ENCODE peak calls at places on chromosomes 6 and 20, in five cellular contexts. One of them, this sample, is unnamed.

GRCh38 chr20:35274172-35275092 is 3.5 kb downstream of the MMP24OS start:
- DNase-seq in stomach: no peak
- DNase-seq in testis: no peak
- DNase-seq in heart left ventricle: no peak
- DNase-seq in body of pancreas: no peak
- DNase-seq in this sample: no peak

GRCh38 chr20:36454664-36455427 is 86.5 kb upstream of the MYL9 start:
- DNase-seq in testis: peak
- DNase-seq in body of pancreas: peak
- DNase-seq in heart left ventricle: peak
- DNase-seq in stomach: peak
- DNase-seq in this sample: no peak

GRCh38 chr6:26332843-26333242 is 32.2 kb upstream of the BTN3A2 start:
- DNase-seq in heart left ventricle: no peak
- DNase-seq in stomach: no peak
- DNase-seq in testis: no peak
- DNase-seq in body of pancreas: no peak
- DNase-seq in this sample: no peak

GRCh38 chr6:163237110-163237509 is 177.4 kb upstream of the QKI start:
- DNase-seq in testis: no peak
- DNase-seq in stomach: no peak
- DNase-seq in heart left ventricle: no peak
- DNase-seq in body of pancreas: no peak
- DNase-seq in this sample: no peak

GRCh38 chr6:6131492-6132109 is 124.9 kb upstream of the NRN1 start:
- DNase-seq in stomach: no peak
- DNase-seq in heart left ventricle: no peak
- DNase-seq in body of pancreas: peak
- DNase-seq in testis: peak
- DNase-seq in this sample: peak

GRCh38 chr6:43090557-43090952 is 14.4 kb downstream of the PTK7 start:
- DNase-seq in testis: no peak
- DNase-seq in heart left ventricle: no peak
- DNase-seq in stomach: no peak
- DNase-seq in body of pancreas: no peak
- DNase-seq in this sample: no peak

GRCh38 chr6:72974276-72974675 is 251.0 kb downstream of the KHDC1L start:
- DNase-seq in heart left ventricle: no peak
- DNase-seq in stomach: no peak
- DNase-seq in body of pancreas: no peak
- DNase-seq in testis: no peak
- DNase-seq in this sample: no peak

GRCh38 chr6:69868961-69869360 is 2.6 kb downstream of the COL19A1 start:
- DNase-seq in heart left ventricle: no peak
- DNase-seq in stomach: no peak
- DNase-seq in testis: no peak
- DNase-seq in body of pancreas: no peak
- DNase-seq in this sample: no peak

GRCh38 chr6:157116420-157116819 is 206.9 kb downstream of the TMEM242 start:
- DNase-seq in heart left ventricle: no peak
- DNase-seq in testis: no peak
- DNase-seq in body of pancreas: no peak
- DNase-seq in stomach: no peak
- DNase-seq in this sample: no peak

GRCh38 chr20:5448449-5449118 is 131.8 kb upstream of the PROKR2 start:
- DNase-seq in stomach: peak
- DNase-seq in testis: peak
- DNase-seq in body of pancreas: peak
- DNase-seq in heart left ventricle: no peak
- DNase-seq in this sample: peak

GRCh38 chr6:88538130-88538706 is 372.1 kb upstream of the CNR1 start:
- DNase-seq in testis: peak
- DNase-seq in stomach: no peak
- DNase-seq in body of pancreas: no peak
- DNase-seq in heart left ventricle: no peak
- DNase-seq in this sample: peak

GRCh38 chr6:144413418-144413817 is 128.3 kb downstream of the UTRN start:
- DNase-seq in testis: no peak
- DNase-seq in body of pancreas: no peak
- DNase-seq in stomach: peak
- DNase-seq in heart left ventricle: no peak
- DNase-seq in this sample: no peak

GRCh38 chr6:160395187-160395586 is 47.0 kb downstream of the SLC22A3 start:
- DNase-seq in testis: no peak
- DNase-seq in heart left ventricle: no peak
- DNase-seq in stomach: no peak
- DNase-seq in body of pancreas: no peak
- DNase-seq in this sample: no peak

GRCh38 chr6:5996701-5997419 is 9.9 kb downstream of the NRN1 start:
- DNase-seq in stomach: no peak
- DNase-seq in body of pancreas: no peak
- DNase-seq in testis: no peak
- DNase-seq in heart left ventricle: peak
- DNase-seq in this sample: no peak

GRCh38 chr20:3084986-3085360 is 449 bp upstream of the AVP start:
- DNase-seq in body of pancreas: no peak
- DNase-seq in testis: no peak
- DNase-seq in heart left ventricle: no peak
- DNase-seq in stomach: no peak
- DNase-seq in this sample: no peak

GRCh38 chr6:142946924-142947701 is 2.1 kb upstream of the HIVEP2 start:
- DNase-seq in heart left ventricle: peak
- DNase-seq in body of pancreas: peak
- DNase-seq in testis: peak
- DNase-seq in stomach: peak
- DNase-seq in this sample: peak
- TF ChIP-seq POLR2A in heart left ventricle: peak
- TF ChIP-seq POLR2A in body of pancreas: peak
- TF ChIP-seq POLR2A in testis: no peak
- TF ChIP-seq POLR2A in stomach: no peak
- TF ChIP-seq POLR2A in this sample: peak

GRCh38 chr6:51648236-51648635 is 439.2 kb downstream of the PKHD1 start:
- DNase-seq in heart left ventricle: no peak
- DNase-seq in testis: no peak
- DNase-seq in stomach: no peak
- DNase-seq in body of pancreas: no peak
- DNase-seq in this sample: no peak

GRCh38 chr6:51654647-51655046 is 432.8 kb downstream of the PKHD1 start:
- DNase-seq in body of pancreas: no peak
- DNase-seq in heart left ventricle: no peak
- DNase-seq in testis: no peak
- DNase-seq in stomach: no peak
- DNase-seq in this sample: no peak

GRCh38 chr6:51644426-51644825 is 443.0 kb downstream of the PKHD1 start:
- DNase-seq in heart left ventricle: no peak
- DNase-seq in stomach: no peak
- DNase-seq in testis: no peak
- DNase-seq in body of pancreas: no peak
- DNase-seq in this sample: no peak

DNA sequence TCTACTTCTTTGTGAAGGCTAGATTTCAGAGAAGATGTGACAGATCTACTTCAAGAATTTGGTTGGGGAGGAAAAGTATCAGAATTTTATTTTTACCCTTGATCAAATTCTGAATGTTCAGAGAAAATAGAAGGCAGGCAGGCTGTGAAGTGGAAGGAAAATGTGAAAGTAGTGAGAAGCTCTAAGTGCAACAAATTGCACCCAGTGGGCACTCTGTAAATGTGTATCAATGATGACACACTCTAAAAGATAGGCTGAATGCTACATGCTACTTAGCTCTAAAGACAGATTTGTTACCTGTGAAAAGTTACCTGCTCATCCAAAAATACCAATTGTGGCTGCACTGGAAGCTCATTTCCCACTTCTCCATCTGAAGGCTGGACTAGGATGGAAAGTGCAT is 438.6 kb downstream of the PKHD1 start:
- DNase-seq in heart left ventricle: no peak
- DNase-seq in testis: no peak
- DNase-seq in body of pancreas: no peak
- DNase-seq in stomach: no peak
- DNase-seq in this sample: no peak
- TF ChIP-seq POLR2A in heart left ventricle: no peak
- TF ChIP-seq POLR2A in testis: no peak
- TF ChIP-seq POLR2A in body of pancreas: no peak
- TF ChIP-seq POLR2A in stomach: no peak
- TF ChIP-seq POLR2A in this sample: no peak

GRCh38 chr20:45972500-45973183 is 639 bp upstream of the ZNF335 start:
- DNase-seq in testis: no peak
- DNase-seq in stomach: no peak
- DNase-seq in heart left ventricle: no peak
- DNase-seq in body of pancreas: no peak
- DNase-seq in this sample: no peak
- TF ChIP-seq POLR2A in testis: no peak
- TF ChIP-seq POLR2A in stomach: no peak
- TF ChIP-seq POLR2A in heart left ventricle: no peak
- TF ChIP-seq POLR2A in body of pancreas: no peak
- TF ChIP-seq POLR2A in this sample: peak

GRCh38 chr6:149166747-149167146 is 150.8 kb upstream of the TAB2 start:
- DNase-seq in stomach: no peak
- DNase-seq in heart left ventricle: no peak
- DNase-seq in body of pancreas: no peak
- DNase-seq in testis: no peak
- DNase-seq in this sample: no peak
- TF ChIP-seq POLR2A in stomach: no peak
- TF ChIP-seq POLR2A in heart left ventricle: no peak
- TF ChIP-seq POLR2A in body of pancreas: no peak
- TF ChIP-seq POLR2A in testis: no peak
- TF ChIP-seq POLR2A in this sample: no peak

GRCh38 chr6:36076178-36077088 is 48.8 kb downstream of the MAPK14 start:
- DNase-seq in body of pancreas: no peak
- DNase-seq in heart left ventricle: no peak
- DNase-seq in stomach: no peak
- DNase-seq in testis: no peak
- DNase-seq in this sample: peak
- TF ChIP-seq POLR2A in body of pancreas: no peak
- TF ChIP-seq POLR2A in heart left ventricle: no peak
- TF ChIP-seq POLR2A in stomach: no peak
- TF ChIP-seq POLR2A in testis: no peak
- TF ChIP-seq POLR2A in this sample: no peak

DNA sequence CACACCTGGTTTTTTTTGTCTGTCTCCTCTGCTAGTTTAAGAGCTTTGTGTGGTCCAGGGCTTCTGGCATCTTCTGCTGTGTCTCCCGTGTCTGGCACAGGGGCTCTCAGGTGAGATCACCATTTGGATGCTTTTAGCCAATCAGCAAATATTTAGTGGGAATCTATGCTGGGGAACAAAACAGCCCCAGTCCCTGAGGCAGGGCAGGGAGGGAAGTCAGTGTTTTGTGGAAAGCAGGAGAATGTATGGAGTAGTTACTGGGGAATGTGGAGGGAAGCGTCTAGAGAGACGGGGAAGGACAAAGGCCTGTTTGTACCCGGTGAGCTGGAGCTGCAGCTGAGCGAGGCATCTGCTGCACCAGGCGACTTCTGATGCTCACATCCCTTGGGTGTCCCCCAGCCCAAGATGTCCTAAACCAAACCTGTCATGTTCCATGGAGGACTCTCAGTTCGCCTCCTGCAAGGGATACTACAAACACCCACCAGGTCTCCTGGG is 49.3 kb upstream of the NNAT start:
- DNase-seq in testis: no peak
- DNase-seq in heart left ventricle: no peak
- DNase-seq in stomach: no peak
- DNase-seq in body of pancreas: no peak
- DNase-seq in this sample: no peak
- TF ChIP-seq POLR2A in testis: no peak
- TF ChIP-seq POLR2A in heart left ventricle: no peak
- TF ChIP-seq POLR2A in stomach: no peak
- TF ChIP-seq POLR2A in body of pancreas: no peak
- TF ChIP-seq POLR2A in this sample: no peak

GRCh38 chr20:33666293-33667244 is at the start of gene ACTL10:
- DNase-seq in body of pancreas: peak
- DNase-seq in heart left ventricle: peak
- DNase-seq in stomach: peak
- DNase-seq in testis: peak
- DNase-seq in this sample: peak

GRCh38 chr20:33668087-33668790 is 1.5 kb downstream of the ACTL10 start:
- DNase-seq in testis: peak
- DNase-seq in body of pancreas: peak
- DNase-seq in heart left ventricle: no peak
- DNase-seq in stomach: peak
- DNase-seq in this sample: no peak

GRCh38 chr20:33669224-33669623 is 2.5 kb downstream of the ACTL10 start:
- DNase-seq in testis: no peak
- DNase-seq in heart left ventricle: no peak
- DNase-seq in body of pancreas: no peak
- DNase-seq in stomach: no peak
- DNase-seq in this sample: no peak

GRCh38 chr20:33668791-33669155 is 2.0 kb downstream of the ACTL10 start:
- DNase-seq in heart left ventricle: no peak
- DNase-seq in body of pancreas: no peak
- DNase-seq in stomach: no peak
- DNase-seq in testis: no peak
- DNase-seq in this sample: no peak

GRCh38 chr20:33667245-33668086 is 723 bp downstream of the ACTL10 start:
- DNase-seq in testis: no peak
- DNase-seq in stomach: peak
- DNase-seq in heart left ventricle: peak
- DNase-seq in body of pancreas: peak
- DNase-seq in this sample: peak
- TF ChIP-seq POLR2A in testis: no peak
- TF ChIP-seq POLR2A in stomach: no peak
- TF ChIP-seq POLR2A in heart left ventricle: no peak
- TF ChIP-seq POLR2A in body of pancreas: no peak
- TF ChIP-seq POLR2A in this sample: no peak

DNA sequence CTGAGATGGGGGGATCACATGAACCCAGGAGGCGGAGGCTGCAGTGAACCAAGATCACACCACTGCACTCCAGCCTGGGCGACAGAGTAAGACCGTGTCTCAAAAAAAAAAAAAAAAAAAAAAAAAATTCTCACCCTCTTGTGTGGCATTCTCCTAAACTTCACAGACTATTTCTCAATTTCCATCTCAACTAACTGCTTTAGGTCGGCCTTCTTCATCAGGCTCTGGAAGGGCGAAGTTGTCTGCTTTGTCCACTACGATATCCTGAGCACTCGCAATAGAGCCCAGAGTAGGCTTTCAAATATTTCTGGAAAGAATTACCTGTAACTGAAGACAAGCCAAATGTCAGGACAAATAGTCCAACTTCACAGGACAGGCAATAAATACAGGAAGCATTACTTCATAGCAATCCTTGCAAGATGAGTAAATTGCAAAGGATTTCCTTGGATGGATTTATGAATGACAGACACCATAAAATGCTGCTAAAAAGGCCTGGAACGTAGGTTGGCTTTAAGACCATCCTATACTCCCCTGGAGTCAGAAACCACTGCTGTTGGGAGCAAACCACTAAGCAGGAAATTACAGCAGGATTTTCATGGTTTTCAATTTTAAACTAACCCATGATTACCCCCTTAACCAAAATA is 116.3 kb upstream of the SLC2A12 start:
- DNase-seq in stomach: no peak
- DNase-seq in body of pancreas: no peak
- DNase-seq in heart left ventricle: no peak
- DNase-seq in testis: no peak
- DNase-seq in this sample: no peak
- TF ChIP-seq POLR2A in stomach: no peak
- TF ChIP-seq POLR2A in body of pancreas: no peak
- TF ChIP-seq POLR2A in heart left ventricle: no peak
- TF ChIP-seq POLR2A in testis: no peak
- TF ChIP-seq POLR2A in this sample: no peak

This sample was measured in erythroblast.